ENCODE peak calls at places on chromosomes 7 and 10, in five cellular contexts. P is pons, G is osteocyte, N is ascending aorta, R is NCI-H748 treated with DMSO at 0.1 percent for 48 hours. U is an unnamed sample.

GRCh38 chr10:69875856-69876255 is 74.2 kb downstream of the COL13A1 start:
- DNase-seq in P (no peak), G (no peak), N (no peak), R (no peak), U (no peak)

GRCh38 chr10:90930971-90931841 is 10.3 kb upstream of the ANKRD1 start:
- DNase-seq in P (no peak), G (no peak), N (peak; percentile 83), R (no peak), U (peak; percentile 56)

GRCh38 chr10:97858001-97858439 is 8.4 kb downstream of the GOLGA7B start:
- DNase-seq in P (peak; percentile 51), G (no peak), N (no peak), R (no peak), U (peak; percentile 26)

GRCh38 chr7:122219253-122219865 is 75.3 kb upstream of the AASS start:
- DNase-seq in P (peak; percentile 45), G (no peak), N (no peak), R (no peak), U (peak; percentile 66)

GRCh38 chr7:130662426-130662825 is 6.1 kb downstream of the COPG2 start:
- DNase-seq in P (no peak), G (no peak), N (no peak), R (no peak), U (no peak)

GRCh38 chr10:103661198-103661950 is 167.9 kb downstream of the NEURL1 start:
- DNase-seq in P (no peak), G (peak; percentile 90), N (peak; percentile 93), R (no peak), U (no peak)

GRCh38 chr7:11668727-11669126 is 163.3 kb downstream of the THSD7A start:
- DNase-seq in P (no peak), G (no peak), N (no peak), R (no peak), U (no peak)

GRCh38 chr7:84025332-84025927 is 169.2 kb downstream of the SEMA3A start:
- DNase-seq in P (peak; percentile 56), G (no peak), N (no peak), R (no peak), U (peak; percentile 61)

GRCh38 chr10:112949128-112949823 is 771 bp upstream of the TCF7L2 start:
- DNase-seq in P (no peak), G (no peak), N (no peak), R (no peak), U (peak; percentile 85)

U was measured in HT-29.